ENCODE peak calls at places on chromosomes 16 and 17, in eight cellular contexts. M is CD8-positive, alpha-beta memory T cell; G is sigmoid colon; Y is transverse colon; U is right cardiac atrium; X is heart right ventricle; T is breast epithelium; V is esophagus muscularis mucosa. Z is an unnamed sample.

GRCh38 chr16:528111-529011 is 849 bp downstream of the CAPN15 start:
- DNase-seq in M (no peak), U (peak), G (no peak), T (no peak), Y (peak), V (no peak), X (no peak), Z (peak)

GRCh38 chr17:78351449-78352006 is 8.3 kb downstream of the SOCS3 start:
- DNase-seq in V (peak), G (peak), T (peak), U (peak), M (no peak), Y (peak), X (peak), Z (peak)

GRCh38 chr16:10609410-10609774 is 29.0 kb upstream of the EMP2 start:
- DNase-seq in G (no peak), V (no peak), Y (no peak), M (no peak), T (no peak), U (no peak), X (no peak), Z (no peak)

GRCh38 chr16:85428899-85429775 is 184.0 kb upstream of the GSE1 start:
- DNase-seq in X (no peak), Y (no peak), T (no peak), V (no peak), G (peak), M (no peak), U (no peak), Z (peak)

GRCh38 chr16:6828690-6829089 is 504.0 kb upstream of the RBFOX1 start:
- DNase-seq in Y (no peak), V (no peak), X (no peak), G (no peak), T (no peak), M (no peak), U (no peak), Z (no peak)

GRCh38 chr17:21397341-21398050 is 21.3 kb downstream of the KCNJ12 start:
- DNase-seq in V (no peak), Y (no peak), M (no peak), U (no peak), G (peak), T (no peak), X (no peak), Z (no peak)

GRCh38 chr17:71398706-71399620 is 721.9 kb upstream of the SOX9 start:
- DNase-seq in M (no peak), X (no peak), T (no peak), U (no peak), Y (no peak), V (no peak), G (no peak), Z (no peak)

GRCh38 chr16:59905131-59905530 is 1171.0 kb upstream of the GOT2 start:
- DNase-seq in T (no peak), V (no peak), G (no peak), U (no peak), M (no peak), Y (no peak), X (no peak), Z (no peak)

GRCh38 chr16:17370233-17371013 is 100.3 kb downstream of the XYLT1 start:
- DNase-seq in V (no peak), M (peak), X (no peak), Y (no peak), U (peak), G (no peak), T (no peak), Z (no peak)

GRCh38 chr17:77829871-77830799 is 128.4 kb upstream of the TNRC6C start:
- DNase-seq in Y (no peak), G (peak), M (no peak), X (peak), U (peak), V (no peak), T (peak), Z (no peak)

GRCh38 chr17:27980035-27980434 is 62.4 kb upstream of the NLK start:
- DNase-seq in Y (no peak), X (no peak), G (no peak), T (no peak), U (no peak), V (no peak), M (no peak), Z (no peak)

GRCh38 chr16:14502256-14502875 is 127.7 kb downstream of the PARN start:
- DNase-seq in G (no peak), X (no peak), U (no peak), T (no peak), Y (no peak), V (peak), M (no peak), Z (no peak)

GRCh38 chr17:489758-490329 is 137.2 kb upstream of the RPH3AL start:
- DNase-seq in M (peak), X (peak), G (peak), U (peak), V (no peak), Y (peak), T (no peak), Z (peak)

GRCh38 chr17:71792966-71793365 is 327.9 kb upstream of the SOX9 start:
- DNase-seq in T (no peak), V (no peak), U (no peak), Y (no peak), X (no peak), G (no peak), M (no peak), Z (no peak)

GRCh38 chr17:30378191-30378796 is 433 bp upstream of the CPD start:
- DNase-seq in X (peak), M (peak), U (peak), Y (peak), V (no peak), G (peak), T (no peak), Z (peak)

GRCh38 chr16:27729516-27730304 is 179.8 kb downstream of the KATNIP start:
- DNase-seq in M (no peak), Y (no peak), X (no peak), G (no peak), T (no peak), V (no peak), U (peak), Z (no peak)

GRCh38 chr16:4987580-4988374 is 29.6 kb downstream of the SEC14L5 start:
- DNase-seq in X (no peak), V (no peak), M (no peak), Y (no peak), U (no peak), G (no peak), T (no peak), Z (no peak)

GRCh38 chr16:17238285-17239028 is 232.3 kb downstream of the XYLT1 start:
- DNase-seq in Y (no peak), M (no peak), X (no peak), U (no peak), V (no peak), G (no peak), T (no peak), Z (no peak)

GRCh38 chr17:45342871-45343526 is 26.2 kb upstream of the MAP3K14 start:
- DNase-seq in U (no peak), X (no peak), T (no peak), V (no peak), Y (peak), M (no peak), G (peak), Z (no peak)

GRCh38 chr16:66489385-66489784 is 60.5 kb downstream of the TK2 start:
- DNase-seq in U (no peak), V (no peak), X (no peak), G (peak), T (no peak), M (no peak), Y (no peak), Z (no peak)

GRCh38 chr16:58041628-58041955 is 16.0 kb downstream of the MMP15 start:
- DNase-seq in Y (no peak), U (no peak), X (no peak), V (no peak), G (no peak), M (no peak), T (no peak), Z (no peak)

GRCh38 chr17:11545002-11545401 is 53.3 kb upstream of the DNAH9 start:
- DNase-seq in M (no peak), T (no peak), X (no peak), V (no peak), Y (no peak), U (no peak), G (no peak), Z (no peak)

GRCh38 chr16:450800-451512 is 25.5 kb downstream of the RAB11FIP3 start:
- DNase-seq in G (no peak), Y (no peak), T (no peak), U (no peak), M (no peak), V (no peak), X (no peak), Z (no peak)

GRCh38 chr16:56684926-56685590 is 2.8 kb downstream of the MT1X start:
- DNase-seq in T (peak), V (no peak), X (no peak), U (no peak), G (peak), M (no peak), Y (no peak), Z (no peak)

GRCh38 chr17:73474370-73474988 is 162.7 kb upstream of the CDC42EP4 start:
- DNase-seq in T (no peak), V (no peak), G (peak), U (peak), M (no peak), X (peak), Y (peak), Z (peak)

GRCh38 chr16:23535901-23536300 is 21.2 kb downstream of the EARS2 start:
- DNase-seq in X (no peak), U (no peak), V (no peak), G (no peak), T (no peak), Y (no peak), M (no peak), Z (no peak)

GRCh38 chr16:89864421-89864820 is 9.0 kb upstream of the TCF25 start:
- DNase-seq in X (no peak), V (no peak), G (no peak), M (no peak), Y (no peak), U (no peak), T (no peak), Z (no peak)

GRCh38 chr16:51321251-51321650 is 170.2 kb upstream of the SALL1 start:
- DNase-seq in G (no peak), V (no peak), M (no peak), X (no peak), U (no peak), T (no peak), Y (no peak), Z (no peak)

GRCh38 chr16:66551362-66551761 is 1.0 kb upstream of the CKLF start:
- DNase-seq in M (peak), G (no peak), Y (peak), V (no peak), U (peak), X (no peak), T (no peak), Z (peak)

GRCh38 chr16:89907055-89907814 is 11.4 kb upstream of the MC1R start:
- DNase-seq in Y (no peak), X (no peak), V (no peak), T (no peak), G (no peak), U (peak), M (no peak), Z (no peak)

GRCh38 chr17:79607941-79608728 is 2.7 kb downstream of the RBFOX3 start:
- DNase-seq in Y (peak), T (no peak), X (peak), V (no peak), G (peak), U (no peak), M (no peak), Z (no peak)

GRCh38 chr17:77846531-77847085 is 111.9 kb upstream of the TNRC6C start:
- DNase-seq in X (no peak), Y (no peak), V (no peak), T (no peak), M (no peak), G (no peak), U (peak), Z (no peak)

GRCh38 chr16:11738742-11739544 is 3.7 kb downstream of the TXNDC11 start:
- DNase-seq in M (no peak), V (no peak), X (no peak), Y (peak), G (no peak), T (no peak), U (no peak), Z (no peak)

GRCh38 chr16:86568677-86569623 is 2.3 kb downstream of the FOXC2 start:
- DNase-seq in M (no peak), U (no peak), T (no peak), V (no peak), G (no peak), X (no peak), Y (no peak), Z (no peak)
- H3K4me3 ChIP-seq in M (no peak), U (peak), T (peak), V (peak), G (peak), X (peak), Y (no peak), Z (no peak)

GRCh38 chr17:57341611-57342010 is 85.3 kb downstream of the MSI2 start:
- DNase-seq in T (no peak), U (no peak), G (no peak), Y (no peak), X (no peak), V (no peak), M (no peak), Z (no peak)
- H3K27ac ChIP-seq in T (no peak), U (no peak), G (no peak), Y (no peak), X (no peak), V (no peak), M (no peak), Z (no peak)

GRCh38 chr17:63830278-63830677 is 2.8 kb upstream of the FTSJ3 start:
- DNase-seq in Y (no peak), G (no peak), X (no peak), T (no peak), V (no peak), M (no peak), U (no peak), Z (no peak)
- H3K4me3 ChIP-seq in Y (no peak), G (no peak), X (no peak), T (no peak), V (no peak), M (no peak), U (no peak), Z (no peak)

DNA sequence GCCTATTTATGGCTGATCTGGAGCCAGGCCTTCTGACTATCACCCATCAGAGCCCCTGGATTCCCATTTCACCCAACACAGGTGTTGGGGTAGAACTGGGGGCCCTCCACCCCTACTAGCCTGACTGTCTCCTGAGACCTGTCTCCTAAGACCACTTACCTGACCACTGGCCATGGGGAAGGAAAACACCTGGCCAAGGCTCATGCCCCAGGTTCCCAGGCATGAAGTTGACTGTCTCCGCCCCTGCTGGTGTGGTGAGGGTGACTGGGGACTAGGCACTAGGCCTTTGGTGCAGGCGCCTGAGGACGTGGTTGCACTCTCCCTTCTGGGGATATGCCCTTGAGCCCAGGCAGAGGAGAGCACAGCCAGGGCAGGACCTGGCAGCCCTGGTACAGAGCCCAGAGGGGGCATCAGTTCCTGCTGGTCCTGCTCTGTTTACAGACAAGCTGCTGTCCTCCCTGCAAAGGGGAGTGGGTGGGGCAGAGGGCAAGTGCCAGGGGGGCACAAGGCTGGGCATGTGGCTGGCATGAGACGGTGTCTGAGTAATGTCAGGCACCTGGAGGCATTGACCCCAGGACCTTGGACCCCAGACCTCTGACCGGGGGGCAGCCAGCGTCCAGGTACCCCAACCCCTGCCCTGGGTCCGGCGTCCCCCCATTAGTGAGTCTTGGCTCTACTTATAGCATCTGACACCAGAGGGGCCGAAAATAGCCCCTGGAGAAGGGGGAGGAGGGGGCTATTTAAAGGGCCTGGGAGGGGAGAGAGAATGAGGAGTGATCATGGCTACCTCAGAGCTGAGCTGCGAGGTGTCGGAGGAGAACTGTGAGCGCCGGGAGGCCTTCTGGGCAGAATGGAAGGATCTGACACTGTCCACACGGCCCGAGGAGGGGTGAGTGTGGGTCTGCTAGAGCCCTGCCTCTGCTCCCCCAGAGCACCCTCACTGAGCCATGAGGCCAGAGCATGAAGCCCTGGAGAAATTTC is at the start of gene TCAP:
- DNase-seq in M (no peak), T (no peak), X (peak), Y (no peak), U (peak), G (no peak), V (no peak), Z (no peak)
- H3K27ac ChIP-seq in M (no peak), T (peak), X (peak), Y (no peak), U (peak), G (no peak), V (peak), Z (no peak)

GRCh38 chr17:50289268-50289667 is 15.0 kb downstream of the TMEM92 start:
- DNase-seq in G (no peak), X (no peak), V (no peak), M (no peak), Y (no peak), U (no peak), T (no peak), Z (no peak)
- H3K4me3 ChIP-seq in G (no peak), X (no peak), V (no peak), M (no peak), Y (no peak), U (no peak), T (peak), Z (no peak)

GRCh38 chr17:15263206-15263579 is 1.9 kb downstream of the PMP22 start:
- DNase-seq in T (peak), V (peak), Y (peak), U (peak), M (no peak), G (peak), X (peak), Z (peak)

GRCh38 chr17:15263680-15264079 is 1.4 kb downstream of the PMP22 start:
- DNase-seq in V (no peak), X (no peak), M (no peak), T (no peak), U (no peak), Y (no peak), G (no peak), Z (no peak)

GRCh38 chr17:15266325-15266950 is 1.3 kb upstream of the PMP22 start:
- DNase-seq in M (no peak), X (no peak), U (no peak), Y (no peak), V (no peak), G (no peak), T (no peak), Z (no peak)

GRCh38 chr17:15264542-15264941 is 584 bp downstream of the PMP22 start:
- DNase-seq in U (peak), M (no peak), G (no peak), X (peak), Y (peak), V (no peak), T (peak), Z (peak)

DNA sequence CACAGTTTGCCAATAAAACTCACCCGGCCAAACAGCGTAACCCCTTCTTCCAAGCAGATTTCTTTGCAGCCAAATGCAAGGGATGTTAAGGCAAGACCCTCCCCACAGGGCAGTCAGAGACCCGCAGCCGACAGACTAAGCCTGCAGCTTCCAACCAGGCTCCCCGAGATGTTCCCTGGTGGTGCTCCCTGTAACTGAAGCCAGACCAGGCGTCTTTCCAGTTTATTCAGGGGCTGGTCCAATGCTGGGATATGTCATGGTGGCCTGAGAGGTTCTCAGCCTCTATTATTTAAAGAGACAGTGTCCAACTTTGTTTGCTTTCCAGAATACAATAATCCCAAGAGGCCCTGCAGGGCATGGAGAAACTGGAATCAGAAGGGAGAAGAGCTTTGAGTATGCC is at the start of gene PMP22:
- DNase-seq in X (peak), G (peak), V (no peak), U (peak), Y (peak), T (no peak), M (no peak), Z (peak)
- H3K27ac ChIP-seq in X (peak), G (peak), V (peak), U (peak), Y (peak), T (peak), M (no peak), Z (peak)

DNA sequence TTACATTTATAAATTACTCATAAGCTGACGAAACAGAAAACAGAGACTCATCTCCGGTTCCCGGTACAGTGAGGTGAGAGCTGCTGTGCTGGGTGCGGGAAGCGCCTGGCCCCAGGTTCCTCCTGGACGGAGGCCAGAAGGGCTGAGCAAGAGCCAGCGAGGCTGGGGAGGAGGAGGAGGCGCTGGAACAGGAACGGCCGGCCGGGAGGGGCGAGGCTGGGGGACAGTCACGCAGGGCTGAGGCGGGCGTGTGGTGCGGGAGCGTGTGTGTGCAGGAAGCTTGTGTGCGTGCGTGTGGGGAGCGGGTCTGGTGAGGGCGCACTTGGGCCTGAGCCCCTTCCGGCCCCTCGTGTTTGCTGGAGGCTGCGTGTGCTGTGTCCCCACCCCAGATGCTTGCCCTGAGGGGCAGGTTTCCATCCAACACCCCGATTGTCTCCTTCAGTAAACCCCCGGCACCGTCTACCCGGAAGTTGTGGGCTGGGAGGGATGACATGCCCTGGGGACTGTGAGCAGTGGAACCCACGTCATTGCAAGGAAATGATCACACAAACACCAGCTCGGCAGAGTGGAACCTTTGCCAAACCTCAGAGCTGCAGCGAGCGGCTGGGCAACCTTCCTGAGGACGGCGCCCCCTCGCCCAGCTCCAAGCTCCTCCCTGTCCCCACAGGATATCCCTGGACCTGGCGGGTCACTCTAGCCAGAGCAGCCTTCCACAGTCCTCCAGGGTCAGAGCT is 19.4 kb downstream of the CD7 start:
- DNase-seq in U (peak), Y (peak), X (peak), T (peak), V (peak), G (peak), M (peak), Z (peak)
- H3K4me3 ChIP-seq in U (peak), Y (peak), X (peak), T (peak), V (peak), G (peak), M (peak), Z (peak)